ENCODE peak calls at places on chromosomes 4 and X, in nine cellular contexts. K, B, J, V, I, O, Z, L and Y are unnamed samples.
A peak's percentile ranks its signal among the peaks of the same experiment; 100 is the strongest.

GRCh38 chrX:49915352-49916222 is 6.8 kb upstream of the CLCN5 start:
- DNase-seq in O (no peak), I (peak; percentile 34), Z (no peak), L (no peak), J (peak; percentile 45), K (peak; percentile 33), B (no peak), V (peak; percentile 38), Y (peak; percentile 59)

GRCh38 chr4:8390604-8391003 is 49.9 kb downstream of the ACOX3 start:
- DNase-seq in K (no peak), V (no peak), O (no peak), Z (no peak), J (no peak), B (no peak), L (no peak), I (no peak), Y (no peak)

GRCh38 chr4:155543126-155543765 is 123.4 kb upstream of the GUCY1A1 start:
- DNase-seq in K (no peak), Z (no peak), J (peak; percentile 88), V (no peak), I (no peak), B (no peak), O (no peak), L (no peak), Y (no peak)

GRCh38 chr4:62517721-62518120 is 1317.6 kb downstream of the ADGRL3 start:
- DNase-seq in V (no peak), Z (no peak), I (no peak), L (no peak), J (no peak), B (no peak), K (no peak), O (no peak), Y (no peak)

GRCh38 chr4:68373513-68373912 is 23.6 kb upstream of the YTHDC1 start:
- DNase-seq in V (peak; percentile 84), L (peak; percentile 54), K (peak; percentile 55), I (peak; percentile 32), J (no peak), Z (no peak), B (peak; percentile 82), O (peak; percentile 40), Y (peak; percentile 92)

GRCh38 chrX:154607370-154607769 is 11.7 kb downstream of the CTAG1B start:
- DNase-seq in J (no peak), K (no peak), Z (no peak), V (no peak), L (no peak), I (no peak), O (no peak), B (no peak), Y (no peak)

GRCh38 chrX:73916489-73916888 is 353.5 kb downstream of the CHIC1 start:
- DNase-seq in Z (no peak), B (no peak), V (no peak), K (no peak), O (no peak), L (no peak), J (no peak), I (no peak), Y (no peak)

GRCh38 chr4:147160908-147161513 is 215.3 kb upstream of the TTC29 start:
- DNase-seq in V (peak; percentile 66), I (no peak), J (peak; percentile 79), L (no peak), B (no peak), K (no peak), O (no peak), Z (no peak), Y (peak; percentile 65)

GRCh38 chr4:6619466-6620255 is 20.8 kb upstream of the MRFAP1 start:
- DNase-seq in I (no peak), O (no peak), B (no peak), K (no peak), V (no peak), Z (no peak), J (no peak), L (no peak), Y (no peak)

GRCh38 chr4:39429476-39430310 is 23.0 kb downstream of the KLB start:
- DNase-seq in I (no peak), V (no peak), J (no peak), Z (peak; percentile 62), O (no peak), K (no peak), L (no peak), B (no peak), Y (no peak)

GRCh38 chr4:148776944-148777343 is 334.7 kb upstream of the NR3C2 start:
- DNase-seq in B (no peak), Z (no peak), J (no peak), O (no peak), K (no peak), I (no peak), L (no peak), V (no peak), Y (no peak)

GRCh38 chr4:2261110-2261852 is 628 bp downstream of the MXD4 start:
- DNase-seq in K (peak; percentile 40), V (peak; percentile 86), I (peak; percentile 42), J (no peak), O (peak; percentile 42), Z (no peak), L (peak; percentile 77), B (no peak), Y (peak; percentile 76)

GRCh38 chr4:2266181-2266580 is 4.3 kb upstream of the MXD4 start:
- DNase-seq in L (no peak), Z (no peak), I (no peak), J (no peak), B (peak; percentile 54), V (peak; percentile 49), O (no peak), K (no peak), Y (no peak)

GRCh38 chrX:123860506-123860840 is 620 bp downstream of the XIAP start:
- DNase-seq in K (no peak), J (no peak), B (no peak), V (no peak), L (no peak), I (peak; percentile 14), O (no peak), Z (no peak), Y (no peak)

GRCh38 chr4:71290074-71290473 is 48.7 kb upstream of the SLC4A4 start:
- DNase-seq in O (no peak), J (no peak), V (no peak), I (no peak), L (no peak), K (no peak), Z (no peak), B (no peak), Y (no peak)